ENCODE peak calls at places on chromosomes 16 and 17, in five cellular contexts. One of them, this sample, is unnamed.

GRCh38 chr16:4323071-4323844 is 7.4 kb downstream of the GLIS2 start:
- DNase-seq in progenitor cell of endocrine pancreas: no peak
- DNase-seq in fibroblast of mammary gland: no peak
- DNase-seq in NCI-H146: no peak
- DNase-seq in NCI-H1092 treated with DMSO at 0.1 percent for 48 hours: no peak
- DNase-seq in this sample: no peak

GRCh38 chr17:37711113-37711512 is 33.7 kb downstream of the HNF1B start:
- DNase-seq in progenitor cell of endocrine pancreas: no peak
- DNase-seq in fibroblast of mammary gland: no peak
- DNase-seq in NCI-H146: no peak
- DNase-seq in NCI-H1092 treated with DMSO at 0.1 percent for 48 hours: no peak
- DNase-seq in this sample: no peak

GRCh38 chr17:36127882-36128369 is 24.3 kb downstream of the CCL4 start:
- DNase-seq in progenitor cell of endocrine pancreas: no peak
- DNase-seq in fibroblast of mammary gland: no peak
- DNase-seq in NCI-H146: no peak
- DNase-seq in NCI-H1092 treated with DMSO at 0.1 percent for 48 hours: no peak
- DNase-seq in this sample: no peak

GRCh38 chr17:28057731-28058246 is 15.3 kb downstream of the NLK start:
- DNase-seq in progenitor cell of endocrine pancreas: no peak
- DNase-seq in fibroblast of mammary gland: peak
- DNase-seq in NCI-H146: no peak
- DNase-seq in NCI-H1092 treated with DMSO at 0.1 percent for 48 hours: no peak
- DNase-seq in this sample: no peak

GRCh38 chr16:86455116-86455515 is 55.2 kb upstream of the FOXF1 start:
- DNase-seq in progenitor cell of endocrine pancreas: no peak
- DNase-seq in fibroblast of mammary gland: peak
- DNase-seq in NCI-H146: no peak
- DNase-seq in NCI-H1092 treated with DMSO at 0.1 percent for 48 hours: no peak
- DNase-seq in this sample: no peak

GRCh38 chr17:77332981-77333685 is 192.4 kb downstream of the SEC14L1 start:
- DNase-seq in progenitor cell of endocrine pancreas: no peak
- DNase-seq in fibroblast of mammary gland: peak
- DNase-seq in NCI-H146: no peak
- DNase-seq in NCI-H1092 treated with DMSO at 0.1 percent for 48 hours: no peak
- DNase-seq in this sample: no peak

GRCh38 chr16:4521971-4522623 is 16.5 kb downstream of the CDIP1 start:
- DNase-seq in progenitor cell of endocrine pancreas: no peak
- DNase-seq in fibroblast of mammary gland: no peak
- DNase-seq in NCI-H146: peak
- DNase-seq in NCI-H1092 treated with DMSO at 0.1 percent for 48 hours: peak
- DNase-seq in this sample: peak

GRCh38 chr17:74199306-74200092 is 4.0 kb upstream of the RPL38 start:
- DNase-seq in progenitor cell of endocrine pancreas: peak
- DNase-seq in fibroblast of mammary gland: peak
- DNase-seq in NCI-H146: peak
- DNase-seq in NCI-H1092 treated with DMSO at 0.1 percent for 48 hours: peak
- DNase-seq in this sample: peak

GRCh38 chr17:50211249-50212120 is 10.1 kb upstream of the COL1A1 start:
- DNase-seq in progenitor cell of endocrine pancreas: no peak
- DNase-seq in fibroblast of mammary gland: peak
- DNase-seq in NCI-H146: no peak
- DNase-seq in NCI-H1092 treated with DMSO at 0.1 percent for 48 hours: no peak
- DNase-seq in this sample: no peak

GRCh38 chr17:8124350-8125195 is 667 bp upstream of the HES7 start:
- DNase-seq in progenitor cell of endocrine pancreas: no peak
- DNase-seq in fibroblast of mammary gland: no peak
- DNase-seq in NCI-H146: peak
- DNase-seq in NCI-H1092 treated with DMSO at 0.1 percent for 48 hours: no peak
- DNase-seq in this sample: no peak

GRCh38 chr16:49437344-49437743 is 63.7 kb downstream of the C16orf78 start:
- DNase-seq in progenitor cell of endocrine pancreas: no peak
- DNase-seq in fibroblast of mammary gland: no peak
- DNase-seq in NCI-H146: no peak
- DNase-seq in NCI-H1092 treated with DMSO at 0.1 percent for 48 hours: no peak
- DNase-seq in this sample: no peak

GRCh38 chr16:68948230-68948910 is 105.0 kb downstream of the TANGO6 start:
- DNase-seq in progenitor cell of endocrine pancreas: no peak
- DNase-seq in fibroblast of mammary gland: peak
- DNase-seq in NCI-H146: no peak
- DNase-seq in NCI-H1092 treated with DMSO at 0.1 percent for 48 hours: no peak
- DNase-seq in this sample: no peak

GRCh38 chr17:68424861-68425260 is 32.4 kb downstream of the WIPI1 start:
- DNase-seq in progenitor cell of endocrine pancreas: no peak
- DNase-seq in fibroblast of mammary gland: no peak
- DNase-seq in NCI-H146: peak
- DNase-seq in NCI-H1092 treated with DMSO at 0.1 percent for 48 hours: no peak
- DNase-seq in this sample: no peak

GRCh38 chr16:64478258-64478906 is 643.5 kb downstream of the CDH11 start:
- DNase-seq in progenitor cell of endocrine pancreas: no peak
- DNase-seq in fibroblast of mammary gland: peak
- DNase-seq in NCI-H146: no peak
- DNase-seq in NCI-H1092 treated with DMSO at 0.1 percent for 48 hours: no peak
- DNase-seq in this sample: no peak

GRCh38 chr16:83943516-83944050 is 9.5 kb upstream of the OSGIN1 start:
- DNase-seq in progenitor cell of endocrine pancreas: no peak
- DNase-seq in fibroblast of mammary gland: no peak
- DNase-seq in NCI-H146: no peak
- DNase-seq in NCI-H1092 treated with DMSO at 0.1 percent for 48 hours: no peak
- DNase-seq in this sample: no peak

GRCh38 chr16:30032083-30032819 is 1.2 kb upstream of the TLCD3B start:
- DNase-seq in progenitor cell of endocrine pancreas: peak
- DNase-seq in fibroblast of mammary gland: peak
- DNase-seq in NCI-H146: peak
- DNase-seq in NCI-H1092 treated with DMSO at 0.1 percent for 48 hours: peak
- DNase-seq in this sample: peak

GRCh38 chr17:16584273-16584995 is 15.4 kb upstream of the ZNF287 start:
- DNase-seq in progenitor cell of endocrine pancreas: peak
- DNase-seq in fibroblast of mammary gland: peak
- DNase-seq in NCI-H146: peak
- DNase-seq in NCI-H1092 treated with DMSO at 0.1 percent for 48 hours: peak
- DNase-seq in this sample: peak

GRCh38 chr17:8724451-8724850 is 20.2 kb downstream of the CCDC42 start:
- DNase-seq in progenitor cell of endocrine pancreas: no peak
- DNase-seq in fibroblast of mammary gland: no peak
- DNase-seq in NCI-H146: no peak
- DNase-seq in NCI-H1092 treated with DMSO at 0.1 percent for 48 hours: no peak
- DNase-seq in this sample: no peak

GRCh38 chr17:61361084-61361483 is 38.6 kb upstream of the TBX2 start:
- DNase-seq in progenitor cell of endocrine pancreas: no peak
- DNase-seq in fibroblast of mammary gland: peak
- DNase-seq in NCI-H146: no peak
- DNase-seq in NCI-H1092 treated with DMSO at 0.1 percent for 48 hours: no peak
- DNase-seq in this sample: no peak

GRCh38 chr17:15341385-15341849 is at the start of gene TEKT3:
- DNase-seq in progenitor cell of endocrine pancreas: peak
- DNase-seq in fibroblast of mammary gland: peak
- DNase-seq in NCI-H146: no peak
- DNase-seq in NCI-H1092 treated with DMSO at 0.1 percent for 48 hours: peak
- DNase-seq in this sample: peak

GRCh38 chr16:49884033-49884707 is 28.3 kb upstream of the ZNF423 start:
- DNase-seq in progenitor cell of endocrine pancreas: no peak
- DNase-seq in fibroblast of mammary gland: peak
- DNase-seq in NCI-H146: peak
- DNase-seq in NCI-H1092 treated with DMSO at 0.1 percent for 48 hours: no peak
- DNase-seq in this sample: no peak

GRCh38 chr17:36593651-36594316 is 2.1 kb downstream of the DHRS11 start:
- DNase-seq in progenitor cell of endocrine pancreas: no peak
- DNase-seq in fibroblast of mammary gland: no peak
- DNase-seq in NCI-H146: no peak
- DNase-seq in NCI-H1092 treated with DMSO at 0.1 percent for 48 hours: no peak
- DNase-seq in this sample: no peak

GRCh38 chr16:84933774-84934571 is 77.4 kb downstream of the ZDHHC7 start:
- DNase-seq in progenitor cell of endocrine pancreas: no peak
- DNase-seq in fibroblast of mammary gland: no peak
- DNase-seq in NCI-H146: no peak
- DNase-seq in NCI-H1092 treated with DMSO at 0.1 percent for 48 hours: no peak
- DNase-seq in this sample: peak

GRCh38 chr17:38734235-38734633 is 4.1 kb downstream of the CISD3 start:
- DNase-seq in progenitor cell of endocrine pancreas: no peak
- DNase-seq in fibroblast of mammary gland: no peak
- DNase-seq in NCI-H146: no peak
- DNase-seq in NCI-H1092 treated with DMSO at 0.1 percent for 48 hours: no peak
- DNase-seq in this sample: no peak

GRCh38 chr17:17055286-17056166 is 13.3 kb downstream of the MPRIP start:
- DNase-seq in progenitor cell of endocrine pancreas: no peak
- DNase-seq in fibroblast of mammary gland: no peak
- DNase-seq in NCI-H146: peak
- DNase-seq in NCI-H1092 treated with DMSO at 0.1 percent for 48 hours: no peak
- DNase-seq in this sample: no peak

GRCh38 chr16:2779151-2779920 is 2.3 kb upstream of the ELOB start:
- DNase-seq in progenitor cell of endocrine pancreas: no peak
- DNase-seq in fibroblast of mammary gland: no peak
- DNase-seq in NCI-H146: no peak
- DNase-seq in NCI-H1092 treated with DMSO at 0.1 percent for 48 hours: no peak
- DNase-seq in this sample: no peak

GRCh38 chr16:14320406-14320805 is 249.3 kb downstream of the MRTFB start:
- DNase-seq in progenitor cell of endocrine pancreas: no peak
- DNase-seq in fibroblast of mammary gland: no peak
- DNase-seq in NCI-H146: no peak
- DNase-seq in NCI-H1092 treated with DMSO at 0.1 percent for 48 hours: no peak
- DNase-seq in this sample: no peak

GRCh38 chr16:88669986-88670385 is 7.1 kb upstream of the MVD start:
- DNase-seq in progenitor cell of endocrine pancreas: no peak
- DNase-seq in fibroblast of mammary gland: peak
- DNase-seq in NCI-H146: no peak
- DNase-seq in NCI-H1092 treated with DMSO at 0.1 percent for 48 hours: no peak
- DNase-seq in this sample: no peak

GRCh38 chr17:50344712-50345380 is 1.1 kb upstream of the XYLT2 start:
- DNase-seq in progenitor cell of endocrine pancreas: no peak
- DNase-seq in fibroblast of mammary gland: no peak
- DNase-seq in NCI-H146: peak
- DNase-seq in NCI-H1092 treated with DMSO at 0.1 percent for 48 hours: no peak
- DNase-seq in this sample: no peak

GRCh38 chr16:15899538-15900100 is 11.2 kb upstream of the CEP20 start:
- DNase-seq in progenitor cell of endocrine pancreas: no peak
- DNase-seq in fibroblast of mammary gland: peak
- DNase-seq in NCI-H146: no peak
- DNase-seq in NCI-H1092 treated with DMSO at 0.1 percent for 48 hours: no peak
- DNase-seq in this sample: no peak

GRCh38 chr16:24834459-24835335 is 11.1 kb upstream of the SLC5A11 start:
- DNase-seq in progenitor cell of endocrine pancreas: no peak
- DNase-seq in fibroblast of mammary gland: peak
- DNase-seq in NCI-H146: peak
- DNase-seq in NCI-H1092 treated with DMSO at 0.1 percent for 48 hours: peak
- DNase-seq in this sample: peak

GRCh38 chr16:20866161-20866772 is 33.9 kb downstream of the DCUN1D3 start:
- DNase-seq in progenitor cell of endocrine pancreas: no peak
- DNase-seq in fibroblast of mammary gland: peak
- DNase-seq in NCI-H146: peak
- DNase-seq in NCI-H1092 treated with DMSO at 0.1 percent for 48 hours: no peak
- DNase-seq in this sample: no peak

GRCh38 chr16:4372578-4373355 is 1.1 kb downstream of the VASN start:
- DNase-seq in progenitor cell of endocrine pancreas: no peak
- DNase-seq in fibroblast of mammary gland: peak
- DNase-seq in NCI-H146: peak
- DNase-seq in NCI-H1092 treated with DMSO at 0.1 percent for 48 hours: peak
- DNase-seq in this sample: peak

GRCh38 chr17:49132317-49132698 is 261 bp upstream of the B4GALNT2 start:
- DNase-seq in progenitor cell of endocrine pancreas: no peak
- DNase-seq in fibroblast of mammary gland: no peak
- DNase-seq in NCI-H146: no peak
- DNase-seq in NCI-H1092 treated with DMSO at 0.1 percent for 48 hours: no peak
- DNase-seq in this sample: no peak

This sample was measured in midbrain.